ENCODE peak calls at places on chromosome 13, in seven cellular contexts. F is K562, W is SK-N-SH, U is H1, D is GM12892, I is GM12878, E is HepG2. C is an unnamed sample.

GRCh38 chr13:20401958-20402856 is 123.5 kb downstream of the CRYL1 start:
- DNase-seq in F (no peak), W (no peak), U (no peak), D (no peak), I (no peak), E (no peak), C (no peak)

GRCh38 chr13:27293051-27293691 is 22.5 kb downstream of the RASL11A start:
- DNase-seq in F (no peak), W (no peak), U (no peak), D (no peak), I (no peak), E (no peak), C (no peak)

GRCh38 chr13:51873837-51874236 is 12.1 kb downstream of the CCDC70 start:
- DNase-seq in F (no peak), W (no peak), U (no peak), D (no peak), I (no peak), E (no peak), C (no peak)

GRCh38 chr13:46614582-46614981 is 61.6 kb downstream of the LRCH1 start:
- DNase-seq in F (no peak), W (no peak), U (no peak), D (no peak), I (no peak), E (no peak), C (no peak)

GRCh38 chr13:77009011-77009410 is 17.1 kb downstream of the CLN5 start:
- DNase-seq in F (no peak), W (no peak), U (no peak), D (no peak), I (no peak), E (no peak), C (no peak)

GRCh38 chr13:26914624-26915023 is 154.0 kb upstream of the GPR12 start:
- DNase-seq in F (no peak), W (no peak), U (no peak), D (no peak), I (peak), E (no peak), C (no peak)

GRCh38 chr13:112972867-112973576 is 4.0 kb downstream of the MCF2L start:
- DNase-seq in F (no peak), W (no peak), U (no peak), D (no peak), I (no peak), E (no peak), C (no peak)

GRCh38 chr13:77325371-77325941 is 1.4 kb downstream of the MYCBP2 start:
- DNase-seq in F (no peak), W (peak), U (no peak), D (no peak), I (no peak), E (no peak), C (no peak)

GRCh38 chr13:79271616-79272015 is 134.4 kb downstream of the RBM26 start:
- DNase-seq in F (no peak), W (no peak), U (no peak), D (no peak), I (no peak), E (no peak), C (no peak)

GRCh38 chr13:73142091-73142490 is 83.3 kb downstream of the KLF5 start:
- DNase-seq in F (no peak), W (no peak), U (no peak), D (no peak), I (no peak), E (no peak), C (no peak)

GRCh38 chr13:106099765-106100164 is 435.7 kb downstream of the EFNB2 start:
- DNase-seq in F (no peak), W (no peak), U (no peak), D (no peak), I (no peak), E (no peak), C (no peak)

GRCh38 chr13:96020155-96020575 is 33.0 kb downstream of the UGGT2 start:
- DNase-seq in F (peak), W (peak), U (no peak), D (no peak), I (peak), E (peak), C (peak)

GRCh38 chr13:77946522-77946921 is 27.9 kb upstream of the EDNRB start:
- DNase-seq in F (no peak), W (no peak), U (no peak), D (no peak), I (no peak), E (no peak), C (no peak)

GRCh38 chr13:51212808-51213728 is 9.1 kb upstream of the FAM124A start:
- DNase-seq in F (no peak), W (no peak), U (no peak), D (no peak), I (no peak), E (no peak), C (no peak)

GRCh38 chr13:94188173-94188869 is 291.2 kb downstream of the DCT start:
- DNase-seq in F (no peak), W (no peak), U (no peak), D (no peak), I (no peak), E (no peak), C (no peak)

GRCh38 chr13:80012281-80012680 is 328.6 kb downstream of the SPRY2 start:
- DNase-seq in F (no peak), W (no peak), U (no peak), D (no peak), I (no peak), E (no peak), C (no peak)

GRCh38 chr13:97321101-97321500 is 99.0 kb downstream of the MBNL2 start:
- DNase-seq in F (peak), W (no peak), U (no peak), D (no peak), I (no peak), E (no peak), C (no peak)

GRCh38 chr13:44668707-44669106 is 92.6 kb upstream of the TSC22D1 start:
- DNase-seq in F (no peak), W (no peak), U (no peak), D (no peak), I (no peak), E (no peak), C (no peak)

GRCh38 chr13:40251343-40252032 is 415.0 kb downstream of the FOXO1 start:
- DNase-seq in F (no peak), W (no peak), U (no peak), D (no peak), I (no peak), E (no peak), C (no peak)
- TF ChIP-seq TAF1 in F (no peak), W (no peak), U (no peak), D (no peak), I (no peak), E (no peak), C (no peak)

DNA sequence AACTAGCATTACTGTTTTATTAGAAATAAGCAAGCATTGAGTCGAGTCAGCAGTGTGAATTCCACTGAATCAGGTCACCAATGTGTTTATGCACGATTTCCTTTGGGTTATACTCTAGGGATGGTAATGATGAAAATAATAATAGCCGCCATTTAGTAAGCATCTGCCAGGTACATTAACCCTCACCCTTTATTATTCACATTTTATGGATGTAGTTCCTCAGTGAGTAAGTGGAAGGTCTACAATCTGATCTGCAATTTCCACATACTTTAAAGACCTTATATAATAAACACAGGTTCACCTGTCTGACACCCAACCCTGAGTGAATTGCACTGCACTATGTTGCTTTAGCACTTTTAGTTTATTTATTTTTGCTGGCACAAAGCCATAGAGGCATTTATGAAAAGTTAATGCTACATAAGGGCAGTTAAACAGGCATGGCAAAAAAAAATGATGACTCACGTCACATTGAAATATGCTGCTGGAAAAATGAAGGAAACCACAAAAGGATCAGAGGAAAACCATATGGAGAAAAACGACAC is 122.4 kb downstream of the TRPC4 start:
- DNase-seq in F (no peak), W (no peak), U (no peak), D (no peak), I (no peak), E (no peak), C (no peak)
- TF ChIP-seq TAF1 in F (no peak), W (no peak), U (no peak), D (no peak), I (no peak), E (no peak), C (no peak)

GRCh38 chr13:28719227-28719562 is 425 bp upstream of the SLC46A3 start:
- DNase-seq in F (no peak), W (no peak), U (no peak), D (no peak), I (no peak), E (no peak), C (no peak)

GRCh38 chr13:28718538-28719226 is at the start of gene SLC46A3:
- DNase-seq in F (peak), W (peak), U (peak), D (peak), I (peak), E (no peak), C (peak)

GRCh38 chr13:28717170-28717569 is 1.6 kb downstream of the SLC46A3 start:
- DNase-seq in F (no peak), W (no peak), U (no peak), D (no peak), I (no peak), E (no peak), C (no peak)

GRCh38 chr13:28718186-28718537 is 608 bp downstream of the SLC46A3 start:
- DNase-seq in F (no peak), W (no peak), U (no peak), D (no peak), I (no peak), E (no peak), C (no peak)

GRCh38 chr13:28719656-28720055 is 886 bp upstream of the SLC46A3 start:
- DNase-seq in F (no peak), W (no peak), U (no peak), D (no peak), I (no peak), E (no peak), C (no peak)
- TF ChIP-seq TAF1 in F (no peak), W (no peak), U (no peak), D (no peak), I (no peak), E (no peak), C (no peak)

GRCh38 chr13:43041368-43041921 is 18.1 kb downstream of the DNAJC15 start:
- DNase-seq in F (no peak), W (no peak), U (no peak), D (no peak), I (no peak), E (no peak), C (no peak)

GRCh38 chr13:43042410-43042921 is 19.1 kb downstream of the DNAJC15 start:
- DNase-seq in F (no peak), W (no peak), U (no peak), D (no peak), I (no peak), E (no peak), C (no peak)

GRCh38 chr13:43046259-43046658 is 22.9 kb downstream of the DNAJC15 start:
- DNase-seq in F (no peak), W (no peak), U (no peak), D (no peak), I (no peak), E (no peak), C (no peak)

GRCh38 chr13:43044720-43045301 is 21.4 kb downstream of the DNAJC15 start:
- DNase-seq in F (no peak), W (no peak), U (no peak), D (no peak), I (no peak), E (peak), C (no peak)
- TF ChIP-seq TAF1 in F (no peak), W (no peak), U (no peak), D (no peak), I (no peak), E (no peak), C (no peak)